ENCODE peak calls at places on chromosomes 7 and 10, in five cellular contexts. U, V, J, K and D are unnamed samples.

GRCh38 chr7:40935435-40935834 is 767.5 kb downstream of the INHBA start:
- DNase-seq in K (no peak), U (no peak), V (no peak), J (no peak), D (no peak)

GRCh38 chr7:42097756-42098155 is 139.3 kb downstream of the GLI3 start:
- DNase-seq in U (no peak), V (no peak), K (no peak), J (no peak), D (peak; percentile 80)

GRCh38 chr10:129841071-129841470 is 123.0 kb downstream of the EBF3 start:
- DNase-seq in J (no peak), K (no peak), V (no peak), U (no peak), D (no peak)

GRCh38 chr7:26588511-26588910 is 275.9 kb downstream of the SKAP2 start:
- DNase-seq in J (no peak), V (no peak), U (no peak), K (no peak), D (no peak)

GRCh38 chr10:128928231-128928836 is 538.7 kb upstream of the MGMT start:
- DNase-seq in J (no peak), U (no peak), K (no peak), V (no peak), D (no peak)

GRCh38 chr10:71840177-71840711 is 10.8 kb downstream of the PSAP start:
- DNase-seq in K (peak; percentile 81), U (peak; percentile 62), J (no peak), V (no peak), D (no peak)

GRCh38 chr7:66173856-66174255 is 31.3 kb upstream of the TPST1 start:
- DNase-seq in K (no peak), U (no peak), V (no peak), J (no peak), D (no peak)

GRCh38 chr7:48389977-48390376 is 218.7 kb downstream of the ABCA13 start:
- DNase-seq in K (no peak), V (no peak), J (no peak), U (no peak), D (no peak)

GRCh38 chr10:69680610-69681009 is 50.6 kb downstream of the FAM241B start:
- DNase-seq in J (no peak), K (peak; percentile 49), U (no peak), V (no peak), D (no peak)

GRCh38 chr7:70384891-70385290 is 747.1 kb upstream of the GALNT17 start:
- DNase-seq in V (no peak), K (no peak), J (no peak), U (no peak), D (no peak)

GRCh38 chr7:107660381-107661080 is at the start of gene SLC26A4:
- DNase-seq in U (no peak), K (peak; percentile 62), J (no peak), V (no peak), D (no peak)

GRCh38 chr7:27181176-27181520 is 3.9 kb downstream of the HOXA11 start:
- DNase-seq in U (no peak), J (no peak), V (no peak), K (no peak), D (no peak)

GRCh38 chr7:36154255-36155212 is 1.5 kb downstream of the EEPD1 start:
- DNase-seq in J (no peak), V (no peak), U (no peak), K (no peak), D (no peak)

GRCh38 chr7:26167293-26167934 is 15.4 kb downstream of the NFE2L3 start:
- DNase-seq in K (no peak), U (no peak), V (no peak), J (no peak), D (no peak)

GRCh38 chr10:132834891-132835847 is 49.2 kb upstream of the NKX6-2 start:
- DNase-seq in J (no peak), U (no peak), K (no peak), V (no peak), D (no peak)

GRCh38 chr10:59670269-59670668 is 39.4 kb downstream of the SLC16A9 start:
- DNase-seq in J (no peak), V (no peak), U (no peak), K (no peak), D (no peak)

GRCh38 chr7:12067156-12067831 is 143.8 kb upstream of the TMEM106B start:
- DNase-seq in K (peak; percentile 60), V (peak; percentile 5), U (peak; percentile 56), J (peak; percentile 58), D (peak; percentile 33)

GRCh38 chr10:73858750-73859439 is 15.5 kb downstream of the CAMK2G start:
- DNase-seq in V (no peak), U (no peak), K (no peak), J (no peak), D (no peak)

GRCh38 chr7:5636914-5637313 is 144.5 kb downstream of the RNF216 start:
- DNase-seq in K (peak; percentile 50), J (no peak), V (no peak), U (no peak), D (no peak)

GRCh38 chr10:29440981-29441380 is 152.1 kb downstream of the LYZL1 start:
- DNase-seq in U (no peak), V (no peak), J (no peak), K (no peak), D (no peak)

GRCh38 chr10:120011359-120012132 is 119.0 kb downstream of the SEC23IP start:
- DNase-seq in U (peak; percentile 23), J (no peak), K (peak; percentile 18), V (no peak), D (no peak)

GRCh38 chr10:79088176-79088575 is 19.4 kb downstream of the ZMIZ1 start:
- DNase-seq in V (no peak), U (no peak), J (no peak), K (no peak), D (peak; percentile 94)

GRCh38 chr7:140876519-140877248 is 48.0 kb downstream of the BRAF start:
- DNase-seq in K (no peak), J (no peak), U (no peak), V (peak; percentile 47), D (no peak)

GRCh38 chr7:69953319-69954067 is 355.2 kb downstream of the AUTS2 start:
- DNase-seq in J (no peak), V (no peak), K (no peak), U (no peak), D (no peak)

GRCh38 chr10:52004342-52004949 is 305.1 kb upstream of the CSTF2T start:
- DNase-seq in V (no peak), K (peak; percentile 60), U (no peak), J (peak; percentile 22), D (peak; percentile 74)

GRCh38 chr10:50224330-50224952 is 26.9 kb downstream of the ASAH2 start:
- DNase-seq in K (peak; percentile 28), J (peak; percentile 65), V (peak; percentile 36), U (no peak), D (peak; percentile 86)

GRCh38 chr10:124419635-124420034 is 912 bp upstream of the OAT start:
- DNase-seq in U (no peak), K (no peak), V (no peak), J (no peak), D (no peak)

GRCh38 chr10:124418726-124419501 is at the start of gene OAT:
- DNase-seq in J (peak; percentile 96), K (peak; percentile 99), V (peak; percentile 66), U (peak; percentile 95), D (peak; percentile 88)

GRCh38 chr10:124422742-124423141 is 4.0 kb upstream of the OAT start:
- DNase-seq in K (no peak), U (no peak), V (no peak), J (no peak), D (no peak)

GRCh38 chr10:124417846-124418725 is 637 bp downstream of the OAT start:
- DNase-seq in K (peak; percentile 83), U (no peak), J (no peak), V (no peak), D (no peak)

GRCh38 chr10:124420254-124420653 is 1.5 kb upstream of the OAT start:
- DNase-seq in J (no peak), U (no peak), K (no peak), V (no peak), D (no peak)
- TF ChIP-seq JUND in J (no peak), U (no peak), K (no peak), V (no peak), D (no peak)

GRCh38 chr10:75109459-75109778 is 2.0 kb upstream of the SAMD8 start:
- DNase-seq in V (no peak), K (no peak), J (no peak), U (no peak), D (no peak)

GRCh38 chr10:75110006-75110632 is 1.3 kb upstream of the SAMD8 start:
- DNase-seq in K (no peak), J (no peak), V (no peak), U (no peak), D (no peak)

GRCh38 chr10:75111367-75111905 is at the start of gene SAMD8:
- DNase-seq in K (peak; percentile 99), U (peak; percentile 91), J (peak; percentile 86), V (peak; percentile 83), D (peak; percentile 97)

GRCh38 chr10:75115137-75115536 is 3.7 kb downstream of the SAMD8 start:
- DNase-seq in U (no peak), K (no peak), V (no peak), J (no peak), D (no peak)

DNA sequence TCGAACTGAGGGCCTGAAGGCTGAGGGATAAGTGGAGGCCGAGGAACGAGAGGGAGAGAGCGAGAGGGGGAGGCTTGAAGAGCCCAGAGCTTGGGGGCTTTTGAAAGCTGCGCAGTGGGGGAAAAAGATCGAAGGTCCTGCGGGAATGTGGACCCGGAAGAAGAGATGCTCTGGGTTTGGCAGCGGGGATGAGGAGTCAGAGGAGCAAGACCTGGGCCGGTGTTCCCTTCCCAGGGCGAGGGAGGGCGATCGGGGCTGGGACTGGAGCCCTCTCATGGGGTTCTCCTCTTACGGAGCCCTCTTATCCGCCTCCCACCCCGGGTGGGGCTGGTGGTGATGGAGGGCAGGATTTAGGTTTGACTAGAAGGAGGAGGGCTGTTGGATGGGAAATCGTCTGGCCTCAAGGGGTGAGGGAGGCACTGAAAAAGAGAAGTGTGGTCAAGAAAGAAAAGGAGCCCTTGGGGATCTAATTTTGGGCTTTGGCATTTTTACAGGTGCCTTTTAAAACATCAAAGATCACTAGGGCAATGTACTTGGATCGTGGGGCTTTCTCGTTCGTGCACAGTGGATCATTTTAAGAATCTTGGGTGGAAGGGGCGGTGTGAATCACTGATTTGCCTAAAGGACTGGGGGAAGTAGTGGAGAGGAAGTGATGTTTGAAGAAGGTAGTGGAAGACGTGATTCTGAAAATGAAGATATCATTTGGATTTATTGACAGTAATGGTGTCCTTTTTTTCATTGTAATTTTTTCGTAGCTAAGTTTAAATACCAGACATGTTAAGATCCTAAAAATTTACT is 649 bp downstream of the SAMD8 start:
- DNase-seq in J (peak; percentile 1), K (peak; percentile 77), V (peak; percentile 30), U (no peak), D (peak; percentile 65)
- TF ChIP-seq JUND in J (no peak), K (no peak), V (no peak), U (no peak), D (no peak)

GRCh38 chr7:116353614-116354013 is 143.3 kb downstream of the TES start:
- DNase-seq in V (no peak), K (no peak), J (no peak), U (no peak), D (no peak)
- TF ChIP-seq JUND in V (no peak), K (no peak), J (no peak), U (no peak), D (no peak)

DNA sequence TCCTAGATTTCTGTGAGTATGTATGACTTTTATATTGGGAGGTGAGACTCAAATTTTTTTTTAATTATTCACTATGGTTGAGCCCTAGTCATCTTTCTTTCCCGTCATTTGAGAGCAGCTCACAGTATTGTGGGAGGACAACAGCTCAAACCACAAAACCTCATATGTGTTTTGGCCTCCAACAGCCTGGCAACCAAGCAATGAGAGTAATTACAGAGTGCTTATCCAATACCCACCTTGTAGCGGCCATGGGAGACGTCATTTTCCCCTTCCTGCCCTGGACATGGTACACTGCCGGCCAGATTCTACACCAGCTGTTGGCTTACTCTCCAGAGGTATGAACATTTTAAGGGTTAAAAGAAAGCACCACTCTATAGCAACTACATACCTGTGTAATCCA is 49.1 kb downstream of the DOCK4 start:
- DNase-seq in U (no peak), K (no peak), J (no peak), V (no peak), D (no peak)
- TF ChIP-seq JUND in U (no peak), K (no peak), J (no peak), V (no peak), D (no peak)